ENCODE peak calls at places on chromosome 19, in four cellular contexts. P, H, Z and R are unnamed samples.
A peak's percentile ranks its signal among the peaks of the same experiment; 100 is the strongest.

GRCh38 chr19:34265221-34265650 is 10.9 kb downstream of the GARRE1 start:
- DNase-seq in Z (no peak), P (no peak), H (no peak), R (no peak)

GRCh38 chr19:13417054-13417453 is 89.2 kb downstream of the CACNA1A start:
- DNase-seq in H (no peak), P (no peak), Z (no peak), R (no peak)

GRCh38 chr19:49326165-49326704 is 1.2 kb upstream of the SLC6A16 start:
- DNase-seq in P (no peak), H (no peak), Z (no peak), R (no peak)

GRCh38 chr19:11597202-11598102 is at the start of gene ZNF627:
- DNase-seq in H (peak; percentile 94), P (peak; percentile 96), Z (peak; percentile 100), R (peak; percentile 99)

GRCh38 chr19:2977686-2978466 is 512 bp downstream of the TLE6 start:
- DNase-seq in H (no peak), Z (no peak), P (no peak), R (no peak)

GRCh38 chr19:31656507-31656906 is 307.3 kb upstream of the TSHZ3 start:
- DNase-seq in Z (no peak), H (no peak), P (no peak), R (no peak)

GRCh38 chr19:50030937-50031336 is 5.1 kb downstream of the ZNF473 start:
- DNase-seq in H (no peak), P (no peak), Z (no peak), R (no peak)

GRCh38 chr19:58394821-58395219 is 636 bp upstream of the RNF225 start:
- DNase-seq in P (no peak), Z (no peak), H (no peak), R (no peak)

GRCh38 chr19:43809762-43810696 is 7.8 kb upstream of the LYPD5 start:
- DNase-seq in Z (no peak), P (no peak), H (no peak), R (no peak)

GRCh38 chr19:10747271-10747670 is 29.4 kb downstream of the DNM2 start:
- DNase-seq in P (no peak), Z (peak; percentile 58), H (no peak), R (no peak)

GRCh38 chr19:45189971-45190370 is 11.4 kb downstream of the BLOC1S3 start:
- DNase-seq in Z (no peak), P (no peak), H (no peak), R (no peak)

DNA sequence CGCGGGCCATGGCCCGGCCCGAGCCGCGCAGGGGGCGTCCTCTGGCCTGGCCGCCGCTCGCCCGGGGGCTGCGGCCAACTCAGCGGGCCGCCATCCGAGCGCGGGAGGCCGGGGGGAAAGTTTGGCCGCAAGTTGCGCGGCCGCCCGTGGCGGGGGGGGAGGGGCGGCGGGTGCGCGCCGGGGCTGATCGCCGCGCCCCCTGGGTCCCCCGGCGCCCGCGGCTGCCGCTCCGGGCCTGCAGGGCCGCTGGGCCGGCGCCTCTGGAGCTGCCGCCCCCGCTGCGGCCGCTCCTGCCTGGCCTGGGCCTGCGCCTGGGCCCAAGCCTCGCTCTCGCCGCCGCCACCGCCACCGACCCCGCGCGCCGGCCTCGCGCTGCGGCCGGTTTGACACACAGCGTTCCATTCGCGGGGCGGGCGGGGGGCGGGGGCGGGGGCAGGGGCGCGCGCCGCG is at the start of gene NR2F6:
- DNase-seq in Z (no peak), H (no peak), P (no peak), R (no peak)
- TF ChIP-seq POLR2A in Z (no peak), H (no peak), P (peak; percentile 67), R (peak; percentile 23)

GRCh38 chr19:7839476-7839875 is 9.5 kb downstream of the EVI5L start:
- DNase-seq in H (no peak), Z (no peak), P (no peak), R (no peak)
- TF ChIP-seq POLR2A in H (no peak), Z (no peak), P (no peak), R (no peak)

GRCh38 chr19:20238025-20238623 is 71.1 kb downstream of the ZNF486 start:
- DNase-seq in H (peak; percentile 33), P (peak; percentile 7), Z (peak; percentile 94), R (peak; percentile 91)
- TF ChIP-seq POLR2A in H (no peak), P (no peak), Z (no peak), R (no peak)

DNA sequence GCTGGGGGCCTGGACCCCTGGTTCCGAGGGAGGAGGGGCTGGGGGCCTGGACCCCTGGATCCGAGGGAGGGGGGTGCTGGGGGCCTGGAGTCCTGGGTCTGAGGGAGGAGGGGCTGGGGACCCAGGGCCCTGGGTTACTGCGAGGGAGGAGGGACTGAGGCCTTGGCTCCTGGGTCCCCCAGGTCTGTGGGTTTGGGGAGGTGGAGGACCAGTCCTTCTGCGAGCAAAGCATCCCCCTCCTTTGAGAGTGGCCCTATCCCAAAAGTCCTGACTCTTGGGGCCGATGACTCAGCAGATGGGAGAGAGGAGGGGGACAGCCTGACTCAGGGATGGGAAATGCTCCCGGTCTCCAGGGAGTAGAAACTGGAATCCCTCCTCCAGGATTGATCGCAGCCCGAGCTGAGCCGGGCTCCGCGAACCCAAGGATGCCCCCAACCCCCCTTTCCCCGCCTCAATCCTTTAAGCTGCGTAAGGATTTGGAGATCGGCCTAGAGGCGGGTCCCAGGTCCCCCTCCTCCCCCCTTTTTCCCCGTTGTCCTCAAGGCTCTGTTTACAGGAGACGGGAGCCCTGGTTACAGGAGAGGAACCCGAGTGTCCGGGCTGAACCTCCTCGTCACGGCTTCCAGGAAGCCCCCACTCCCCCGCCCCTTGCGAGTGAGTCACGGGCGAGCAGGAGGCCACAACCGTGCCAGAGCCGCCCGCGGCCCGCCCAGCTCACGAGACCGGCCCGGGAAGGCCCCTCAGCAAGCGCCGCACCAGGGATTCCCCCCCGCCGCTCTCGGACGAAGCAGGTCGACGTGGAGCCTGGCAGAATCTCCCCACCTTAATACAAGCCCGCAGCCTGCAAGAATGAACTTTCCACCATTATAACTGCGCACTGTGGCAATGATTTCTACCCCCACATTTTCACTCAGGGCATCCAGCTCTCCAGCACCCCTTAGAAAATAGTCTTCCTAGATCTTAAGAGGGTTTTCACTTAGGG is 3.0 kb upstream of the ZFP36 start:
- DNase-seq in Z (peak; percentile 98), H (peak; percentile 89), P (peak; percentile 92), R (peak; percentile 99)
- TF ChIP-seq POLR2A in Z (no peak), H (no peak), P (peak; percentile 2), R (peak; percentile 13)

DNA sequence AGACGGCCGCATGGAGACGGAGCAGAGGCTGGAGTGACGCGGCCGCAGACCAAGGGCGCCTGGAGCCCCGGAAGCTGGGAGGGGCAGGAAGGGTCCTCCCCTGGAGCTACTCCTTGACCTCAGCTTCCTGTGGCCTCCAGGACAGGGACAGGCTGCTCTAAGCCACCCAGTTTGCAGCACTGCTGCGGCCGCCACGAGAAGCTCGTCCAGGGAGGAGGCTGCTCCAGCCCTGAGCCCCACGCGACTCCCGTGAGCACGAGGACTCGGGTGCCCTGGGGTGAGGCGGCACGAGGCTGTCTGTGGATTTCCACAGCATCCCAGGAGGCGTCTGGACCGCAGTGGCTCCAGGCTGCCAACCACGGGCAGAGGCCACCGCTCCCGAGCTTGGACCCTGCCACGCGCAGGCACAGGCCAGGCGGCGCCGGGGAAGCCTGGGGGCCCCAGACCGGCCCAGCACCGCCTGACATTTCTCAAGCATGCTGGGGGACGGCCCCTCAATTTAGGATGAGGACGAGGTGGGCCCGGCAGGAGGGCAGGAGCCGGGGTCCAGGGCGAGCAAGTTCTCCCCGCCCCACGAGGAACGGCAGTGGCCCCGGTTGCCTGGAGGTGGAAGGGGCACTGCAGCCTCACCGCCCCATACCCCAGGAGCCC is 10.7 kb downstream of the SBNO2 start:
- DNase-seq in Z (no peak), P (no peak), H (no peak), R (peak; percentile 71)
- TF ChIP-seq POLR2A in Z (no peak), P (no peak), H (no peak), R (no peak)

DNA sequence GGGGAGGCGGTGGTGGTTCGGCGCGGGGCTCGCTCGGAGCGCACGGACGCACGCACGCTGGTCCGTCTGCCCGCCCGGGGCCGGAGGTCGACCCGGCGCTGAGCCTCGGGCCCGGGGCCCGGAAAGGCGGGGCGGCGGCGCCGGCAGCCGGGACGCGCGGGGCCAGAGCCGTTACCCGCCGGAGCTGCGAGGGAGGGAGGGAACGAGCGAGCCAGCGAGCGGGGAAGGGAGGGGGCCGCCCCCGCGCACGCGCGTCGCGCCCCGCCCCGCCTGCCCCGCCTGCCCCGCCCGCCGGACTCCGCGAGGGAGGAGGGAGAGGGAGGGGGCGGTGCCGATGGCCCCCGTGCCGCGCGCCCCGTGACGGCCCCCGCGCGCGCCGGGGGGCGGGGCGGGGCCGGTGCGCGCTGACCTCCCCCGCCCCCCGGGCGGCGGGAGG is 15.0 kb downstream of the CIC start:
- DNase-seq in P (peak; percentile 93), H (no peak), Z (peak; percentile 87), R (peak; percentile 88)
- TF ChIP-seq POLR2A in P (peak; percentile 34), H (no peak), Z (no peak), R (peak; percentile 65)

DNA sequence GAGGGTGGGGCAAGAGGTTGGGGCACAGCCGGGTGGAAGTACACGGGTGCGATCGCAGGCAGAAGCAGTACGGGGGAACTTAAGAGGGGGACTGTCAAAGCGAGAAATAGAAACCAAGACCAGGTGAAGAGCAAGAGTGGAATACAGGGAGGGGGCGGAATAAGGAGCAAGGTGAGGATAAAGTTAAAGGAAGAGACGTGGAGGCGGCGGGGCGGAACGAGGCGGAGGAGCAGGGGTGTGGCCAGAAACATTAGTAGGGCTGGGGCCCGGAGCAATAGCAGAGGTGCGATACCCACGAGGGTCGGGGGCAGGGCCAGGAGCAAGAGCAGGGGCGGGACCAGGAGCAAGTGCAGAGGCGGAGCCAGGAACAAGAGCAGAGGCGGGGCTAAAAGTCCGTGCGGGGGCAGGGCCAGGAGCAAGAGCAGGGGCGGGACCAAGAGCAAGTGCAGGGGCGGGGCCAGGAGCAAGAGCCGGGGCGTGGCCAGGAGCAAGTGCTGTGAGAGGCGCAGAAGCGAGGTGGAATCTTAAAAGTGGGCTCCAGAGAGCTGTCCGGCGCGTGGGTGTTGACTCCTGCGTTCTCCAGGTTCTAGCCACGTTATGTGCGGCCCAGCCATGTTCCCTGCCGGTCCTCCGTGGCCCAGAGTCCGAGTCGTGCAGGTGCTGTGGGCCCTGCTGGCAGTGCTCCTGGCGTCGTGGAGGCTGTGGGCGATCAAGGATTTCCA is 1.2 kb downstream of the CATSPERG start:
- DNase-seq in H (peak; percentile 85), Z (peak; percentile 98), P (peak; percentile 92), R (peak; percentile 98)
- TF ChIP-seq POLR2A in H (no peak), Z (no peak), P (no peak), R (no peak)

GRCh38 chr19:41307954-41308449 is 2.0 kb upstream of the CCDC97 start:
- DNase-seq in H (no peak), Z (no peak), P (no peak), R (no peak)
- TF ChIP-seq POLR2A in H (no peak), Z (no peak), P (no peak), R (no peak)

GRCh38 chr19:52923782-52924593 is 760 bp upstream of the ZNF888 start:
- DNase-seq in Z (peak; percentile 66), H (no peak), P (peak; percentile 18), R (peak; percentile 64)
- TF ChIP-seq POLR2A in Z (peak; percentile 3), H (no peak), P (no peak), R (no peak)